ENCODE peak calls at places on chromosome 6, in four cellular contexts. M is AG04450, O is lower leg skin, Y is WTC11. F is an unnamed sample.

GRCh38 chr6:106063448-106063850 is 22.7 kb upstream of the PRDM1 start:
- DNase-seq in M (no peak), O (no peak), Y (no peak), F (no peak)

GRCh38 chr6:122789862-122790739 is 1.0 kb downstream of the SMPDL3A start:
- DNase-seq in M (no peak), O (no peak), Y (peak; percentile 42), F (no peak)

GRCh38 chr6:31725502-31726350 is 2.6 kb downstream of the MPIG6B start:
- DNase-seq in M (no peak), O (no peak), Y (no peak), F (no peak)

GRCh38 chr6:41723178-41723935 is 12.1 kb downstream of the TFEB start:
- DNase-seq in M (peak; percentile 65), O (peak; percentile 78), Y (peak; percentile 36), F (no peak)

GRCh38 chr6:28522594-28523557 is 2.8 kb upstream of the GPX5 start:
- DNase-seq in M (no peak), O (no peak), Y (peak; percentile 28), F (no peak)

GRCh38 chr6:30802731-30803130 is 58.4 kb upstream of the IER3 start:
- DNase-seq in M (no peak), O (no peak), Y (no peak), F (no peak)

GRCh38 chr6:147677647-147678046 is 169.2 kb downstream of the SAMD5 start:
- DNase-seq in M (no peak), O (no peak), Y (no peak), F (no peak)

GRCh38 chr6:45608252-45608911 is 230.6 kb upstream of the SUPT3H start:
- DNase-seq in M (no peak), O (no peak), Y (no peak), F (no peak)

GRCh38 chr6:11729083-11729482 is 49.5 kb downstream of the ADTRP start:
- DNase-seq in M (no peak), O (no peak), Y (no peak), F (peak; percentile 25)

GRCh38 chr6:107624050-107624449 is 134.1 kb downstream of the SOBP start:
- DNase-seq in M (no peak), O (no peak), Y (no peak), F (no peak)

GRCh38 chr6:1579096-1579495 is 30.6 kb upstream of the FOXC1 start:
- DNase-seq in M (no peak), O (no peak), Y (no peak), F (peak; percentile 27)

GRCh38 chr6:161798844-161799394 is 525.1 kb upstream of the AGPAT4 start:
- DNase-seq in M (no peak), O (no peak), Y (no peak), F (no peak)

GRCh38 chr6:56073761-56074160 is 173.6 kb downstream of the COL21A1 start:
- DNase-seq in M (no peak), O (no peak), Y (no peak), F (no peak)

GRCh38 chr6:131159578-131159977 is 24.3 kb downstream of the AKAP7 start:
- DNase-seq in M (peak; percentile 41), O (no peak), Y (no peak), F (no peak)

GRCh38 chr6:21229061-21229460 is 364.5 kb upstream of the SOX4 start:
- DNase-seq in M (no peak), O (no peak), Y (no peak), F (no peak)

GRCh38 chr6:158869010-158869603 is 49.9 kb upstream of the EZR start:
- DNase-seq in M (no peak), O (no peak), Y (no peak), F (no peak)

GRCh38 chr6:37102299-37103168 is 67.4 kb upstream of the PIM1 start:
- DNase-seq in M (no peak), O (peak; percentile 77), Y (peak; percentile 92), F (peak; percentile 96)

GRCh38 chr6:3284436-3284876 is 25.7 kb downstream of the PSMG4 start:
- DNase-seq in M (no peak), O (no peak), Y (peak; percentile 8), F (no peak)

GRCh38 chr6:156687875-156688549 is 89.2 kb upstream of the ARID1B start:
- DNase-seq in M (no peak), O (peak; percentile 25), Y (peak; percentile 18), F (no peak)

GRCh38 chr6:110617057-110617456 is 140.6 kb upstream of the SLC22A16 start:
- DNase-seq in M (no peak), O (no peak), Y (no peak), F (no peak)

GRCh38 chr6:163282672-163283071 is 131.8 kb upstream of the QKI start:
- DNase-seq in M (no peak), O (no peak), Y (no peak), F (no peak)

GRCh38 chr6:24907959-24908358 is 27.8 kb downstream of the RIPOR2 start:
- DNase-seq in M (no peak), O (no peak), Y (no peak), F (no peak)

GRCh38 chr6:106823058-106823457 is 151.5 kb downstream of the CD24 start:
- DNase-seq in M (no peak), O (no peak), Y (no peak), F (no peak)

GRCh38 chr6:144999127-144999526 is 714.0 kb downstream of the UTRN start:
- DNase-seq in M (no peak), O (no peak), Y (no peak), F (no peak)
- TF ChIP-seq CTCF in M (peak; percentile 24), O (no peak), Y (no peak), F (peak; percentile 15)

GRCh38 chr6:134315189-134315588 is 2.7 kb downstream of the SGK1 start:
- DNase-seq in M (no peak), O (no peak), Y (no peak), F (no peak)

GRCh38 chr6:134316733-134317431 is 1.0 kb downstream of the SGK1 start:
- DNase-seq in M (no peak), O (no peak), Y (no peak), F (no peak)

GRCh38 chr6:134315974-134316391 is 1.9 kb downstream of the SGK1 start:
- DNase-seq in M (no peak), O (no peak), Y (no peak), F (no peak)

GRCh38 chr6:134318396-134319281 is 727 bp upstream of the SGK1 start:
- DNase-seq in M (no peak), O (no peak), Y (no peak), F (no peak)

GRCh38 chr6:134317471-134318131 is at the start of gene SGK1:
- DNase-seq in M (no peak), O (no peak), Y (peak; percentile 62), F (no peak)
- TF ChIP-seq CTCF in M (peak; percentile 21), O (no peak), Y (no peak), F (peak; percentile 21)

GRCh38 chr6:15586528-15586927 is 76.3 kb downstream of the DTNBP1 start:
- DNase-seq in M (no peak), O (no peak), Y (no peak), F (no peak)
- TF ChIP-seq CTCF in M (no peak), O (no peak), Y (no peak), F (no peak)

DNA sequence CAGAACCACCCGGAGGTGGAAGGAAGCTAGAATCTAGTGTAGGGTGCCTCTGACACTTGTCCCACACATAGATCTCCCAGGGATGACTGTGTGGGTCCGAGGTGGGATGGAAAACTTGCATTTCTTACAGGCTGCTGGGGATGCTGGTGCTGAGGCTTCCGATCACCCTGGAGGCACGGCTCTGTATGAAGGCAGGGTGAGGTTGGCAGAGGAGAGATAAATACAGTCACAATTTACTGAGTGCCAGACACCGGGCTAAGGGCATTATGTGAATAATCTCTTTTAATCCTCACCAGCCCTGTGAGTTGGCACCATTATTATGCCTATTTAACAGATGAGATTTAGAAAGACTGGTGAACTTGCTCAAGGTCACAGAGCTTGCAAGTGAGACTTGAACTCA is 250.2 kb upstream of the RREB1 start:
- DNase-seq in M (no peak), O (no peak), Y (no peak), F (no peak)
- TF ChIP-seq CTCF in M (no peak), O (no peak), Y (no peak), F (no peak)

GRCh38 chr6:154991207-154991606 is 3.9 kb upstream of the TIAM2 start:
- DNase-seq in M (no peak), O (no peak), Y (no peak), F (no peak)
- TF ChIP-seq CTCF in M (no peak), O (no peak), Y (no peak), F (no peak)

GRCh38 chr6:96626749-96627353 is 63.9 kb downstream of the FHL5 start:
- DNase-seq in M (peak; percentile 1), O (no peak), Y (no peak), F (no peak)
- TF ChIP-seq CTCF in M (peak; percentile 38), O (no peak), Y (no peak), F (peak; percentile 63)

GRCh38 chr6:109093732-109094131 is 914 bp downstream of the SESN1 start:
- DNase-seq in M (no peak), O (no peak), Y (no peak), F (no peak)

GRCh38 chr6:109095821-109096084 is 446 bp downstream of the CEP57L1 start:
- DNase-seq in M (no peak), O (no peak), Y (no peak), F (no peak)

GRCh38 chr6:109094351-109095035 is at the start of gene SESN1:
- DNase-seq in M (peak; percentile 96), O (peak; percentile 91), Y (peak; percentile 93), F (peak; percentile 100)

GRCh38 chr6:109096198-109096597 is 891 bp downstream of the CEP57L1 start:
- DNase-seq in M (no peak), O (no peak), Y (no peak), F (no peak)

GRCh38 chr6:109095036-109095820 is at the start of gene CEP57L1:
- DNase-seq in M (peak; percentile 90), O (peak; percentile 95), Y (peak; percentile 99), F (peak; percentile 97)
- TF ChIP-seq CTCF in M (peak; percentile 14), O (no peak), Y (no peak), F (no peak)

GRCh38 chr6:72643214-72643613 is 21.4 kb downstream of the KCNQ5 start:
- DNase-seq in M (no peak), O (no peak), Y (no peak), F (no peak)
- TF ChIP-seq CTCF in M (no peak), O (no peak), Y (no peak), F (peak; percentile 56)

F was measured in osteocyte.